ENCODE peak calls at places on chromosomes 7 and 10, in ten cellular contexts. S is stimulated activated CD4-positive, alpha-beta T cell treated with anti-CD3 and anti-CD28 coated beads, Interleukin-1b, Interleukin-23, amount 100 ng/mL, for 1 hour; D is endodermal cell; O is nephron progenitor cell; Z is HTR-8/SVneo; W is anterior cingulate cortex; Q is brain microvascular endothelial cell; H is progenitor cell of endocrine pancreas; T is activated naive CD8-positive, alpha-beta T cell treated with anti-CD3 and anti-CD28 coated beads, Interleukin-2, amount 50 U/mL, for 24 hours; B is BJ. K is an unnamed sample.

GRCh38 chr7:55476071-55476803 is 96.1 kb downstream of the VOPP1 start:
- DNase-seq in B (no peak), S (no peak), Z (no peak), O (no peak), Q (peak; percentile 87), H (no peak), T (no peak), W (peak; percentile 29), D (peak; percentile 24), K (no peak)

GRCh38 chr7:33736521-33737221 is 168.7 kb upstream of the BMPER start:
- DNase-seq in Z (no peak), D (no peak), H (no peak), S (no peak), B (no peak), T (no peak), O (no peak), Q (no peak), W (no peak), K (no peak)

GRCh38 chr10:137031-137430 is 1.8 kb downstream of the ZMYND11 start:
- DNase-seq in Z (peak; percentile 31), T (peak; percentile 57), Q (peak; percentile 7), W (no peak), O (peak; percentile 21), H (no peak), S (no peak), D (peak; percentile 82), B (no peak), K (no peak)

GRCh38 chr10:49025347-49025983 is 85.8 kb upstream of the LRRC18 start:
- DNase-seq in Z (no peak), W (no peak), T (no peak), D (no peak), O (no peak), Q (no peak), S (no peak), B (no peak), H (no peak), K (no peak)

GRCh38 chr7:130756316-130756715 is 22.3 kb upstream of the KLF14 start:
- DNase-seq in W (no peak), H (no peak), Q (no peak), B (no peak), O (no peak), D (no peak), S (no peak), T (no peak), Z (no peak), K (no peak)

GRCh38 chr7:43535810-43536585 is 46.9 kb upstream of the STK17A start:
- DNase-seq in W (no peak), Q (peak; percentile 85), D (no peak), B (peak; percentile 87), H (no peak), T (no peak), O (no peak), Z (peak; percentile 76), S (no peak), K (no peak)

GRCh38 chr7:157335991-157336382 is 817 bp upstream of the DNAJB6 start:
- DNase-seq in S (no peak), Z (no peak), H (no peak), Q (no peak), B (no peak), T (no peak), D (peak; percentile 76), O (no peak), W (peak; percentile 6), K (no peak)

GRCh38 chr7:22842383-22842903 is 19.8 kb upstream of the TOMM7 start:
- DNase-seq in B (no peak), Z (no peak), W (no peak), D (peak; percentile 66), T (no peak), H (no peak), Q (no peak), S (no peak), O (no peak), K (no peak)

GRCh38 chr7:128031901-128032604 is 816 bp upstream of the LRRC4 start:
- DNase-seq in T (peak; percentile 61), W (no peak), D (peak; percentile 84), Z (peak; percentile 67), B (peak; percentile 36), Q (peak; percentile 88), S (no peak), H (peak; percentile 44), O (peak; percentile 70), K (no peak)

GRCh38 chr7:11665381-11665780 is 166.6 kb downstream of the THSD7A start:
- DNase-seq in T (no peak), H (no peak), B (no peak), O (no peak), S (no peak), D (no peak), Q (no peak), W (no peak), Z (no peak), K (no peak)

GRCh38 chr10:71985542-71986250 is 21.5 kb downstream of the CHST3 start:
- DNase-seq in W (no peak), B (peak; percentile 59), T (no peak), Z (no peak), H (no peak), O (no peak), S (no peak), Q (peak; percentile 69), D (no peak), K (no peak)

GRCh38 chr10:74011016-74011415 is 13.1 kb downstream of the VCL start:
- DNase-seq in T (no peak), W (no peak), D (no peak), S (no peak), H (no peak), Q (no peak), O (no peak), Z (no peak), B (no peak), K (no peak)

GRCh38 chr10:20891338-20891714 is 5.8 kb downstream of the NEBL start:
- DNase-seq in B (no peak), O (no peak), W (no peak), Z (no peak), T (no peak), Q (peak; percentile 89), H (no peak), S (no peak), D (no peak), K (no peak)

GRCh38 chr7:101626069-101626671 is 2.9 kb downstream of the MYL10 start:
- DNase-seq in Q (no peak), O (no peak), W (no peak), S (no peak), B (no peak), D (peak; percentile 71), Z (no peak), H (no peak), T (no peak), K (no peak)

GRCh38 chr7:95772771-95773581 is 622 bp downstream of the DYNC1I1 start:
- DNase-seq in T (no peak), S (no peak), B (no peak), W (no peak), H (no peak), Z (no peak), Q (no peak), O (no peak), D (peak; percentile 73), K (peak; percentile 49)

GRCh38 chr10:96249264-96249663 is 22.1 kb downstream of the BLNK start:
- DNase-seq in T (no peak), Q (no peak), S (no peak), W (no peak), H (no peak), B (no peak), D (no peak), O (no peak), Z (no peak), K (no peak)

GRCh38 chr10:119316729-119317097 is 109.3 kb downstream of the GRK5 start:
- DNase-seq in B (peak; percentile 53), T (no peak), Z (peak; percentile 64), D (peak; percentile 70), S (no peak), Q (peak; percentile 88), O (no peak), W (no peak), H (no peak), K (no peak)

GRCh38 chr10:124037286-124037685 is 56.1 kb downstream of the CHST15 start:
- DNase-seq in H (no peak), S (no peak), D (no peak), Z (no peak), O (no peak), T (no peak), B (no peak), W (no peak), Q (no peak), K (no peak)

GRCh38 chr7:101724957-101725356 is 92.5 kb upstream of the CUX1 start:
- DNase-seq in B (no peak), S (no peak), Z (no peak), Q (no peak), H (no peak), O (no peak), W (no peak), T (no peak), D (no peak), K (no peak)

GRCh38 chr7:46205478-46205877 is 284.4 kb upstream of the IGFBP3 start:
- DNase-seq in T (no peak), Z (no peak), H (no peak), S (no peak), Q (no peak), B (no peak), O (no peak), W (no peak), D (no peak), K (no peak)

GRCh38 chr7:29131678-29132077 is 14.7 kb downstream of the CPVL start:
- DNase-seq in S (no peak), B (no peak), T (no peak), Z (no peak), D (no peak), H (no peak), W (no peak), O (no peak), Q (no peak), K (no peak)

GRCh38 chr7:77426521-77427051 is 10.4 kb upstream of the GSAP start:
- DNase-seq in T (no peak), S (no peak), O (no peak), W (no peak), D (peak; percentile 66), Q (no peak), Z (no peak), H (no peak), B (peak; percentile 14), K (no peak)

GRCh38 chr10:126430512-126430911 is 42.2 kb upstream of the ADAM12 start:
- DNase-seq in H (no peak), Z (no peak), S (no peak), W (no peak), O (no peak), T (no peak), B (no peak), D (no peak), Q (no peak), K (no peak)

GRCh38 chr10:131150126-131150525 is 161.4 kb downstream of the TCERG1L start:
- DNase-seq in T (no peak), S (no peak), Q (no peak), H (no peak), W (no peak), D (no peak), B (no peak), Z (no peak), O (no peak), K (no peak)

GRCh38 chr10:119970107-119970506 is 77.6 kb downstream of the SEC23IP start:
- DNase-seq in S (no peak), O (no peak), B (no peak), Z (no peak), D (no peak), W (no peak), H (no peak), Q (no peak), T (no peak), K (no peak)

GRCh38 chr10:93568105-93568390 is 1.6 kb downstream of the FFAR4 start:
- DNase-seq in H (no peak), D (peak; percentile 56), B (no peak), Z (no peak), Q (no peak), W (no peak), S (no peak), O (no peak), T (no peak), K (no peak)

GRCh38 chr10:124341768-124342135 is 77.0 kb downstream of the OAT start:
- DNase-seq in T (peak; percentile 43), B (no peak), W (no peak), O (no peak), H (no peak), S (no peak), D (peak; percentile 29), Z (no peak), Q (no peak), K (no peak)

GRCh38 chr7:131656980-131657725 is 100.7 kb upstream of the PODXL start:
- DNase-seq in T (no peak), H (no peak), Z (no peak), S (no peak), B (no peak), D (no peak), O (no peak), Q (no peak), W (no peak), K (no peak)